ENCODE peak calls at places on chromosomes 16 and 17, in nine cellular contexts. G, O, H, L, V, Q, A, K and U are unnamed samples.

GRCh38 chr16:24713379-24713778 is 16.1 kb upstream of the TNRC6A start:
- DNase-seq in G (no peak), O (no peak), H (no peak), L (no peak), V (no peak), Q (no peak), A (no peak), K (no peak), U (no peak)

GRCh38 chr17:17562145-17562529 is 29.4 kb downstream of the PEMT start:
- DNase-seq in G (no peak), O (no peak), H (no peak), L (no peak), V (no peak), Q (no peak), A (no peak), K (no peak), U (no peak)

GRCh38 chr16:11566398-11566797 is 20.3 kb downstream of the LITAF start:
- DNase-seq in G (no peak), O (no peak), H (no peak), L (no peak), V (no peak), Q (no peak), A (no peak), K (no peak), U (no peak)

GRCh38 chr16:70685061-70685937 is 554 bp downstream of the MTSS2 start:
- DNase-seq in G (no peak), O (peak), H (no peak), L (no peak), V (no peak), Q (no peak), A (no peak), K (no peak), U (no peak)

GRCh38 chr17:28497931-28498330 is 8.2 kb upstream of the FOXN1 start:
- DNase-seq in G (no peak), O (no peak), H (no peak), L (no peak), V (no peak), Q (no peak), A (no peak), K (no peak), U (no peak)

GRCh38 chr16:3266873-3267537 is 10.6 kb upstream of the MEFV start:
- DNase-seq in G (peak), O (no peak), H (peak), L (no peak), V (peak), Q (peak), A (no peak), K (no peak), U (peak)

GRCh38 chr17:82492647-82493516 is 26.6 kb upstream of the FOXK2 start:
- DNase-seq in G (peak), O (no peak), H (no peak), L (no peak), V (peak), Q (no peak), A (no peak), K (no peak), U (no peak)

GRCh38 chr16:75039941-75040340 is 41.1 kb downstream of the ZNRF1 start:
- DNase-seq in G (no peak), O (no peak), H (no peak), L (no peak), V (no peak), Q (no peak), A (no peak), K (no peak), U (no peak)

GRCh38 chr17:72492494-72492893 is 371.7 kb downstream of the SOX9 start:
- DNase-seq in G (no peak), O (no peak), H (no peak), L (no peak), V (no peak), Q (no peak), A (no peak), K (no peak), U (no peak)

GRCh38 chr17:76752006-76752405 is 14.1 kb downstream of the MFSD11 start:
- DNase-seq in G (no peak), O (no peak), H (no peak), L (peak), V (no peak), Q (peak), A (no peak), K (no peak), U (no peak)

GRCh38 chr17:4934173-4934979 is 2.3 kb downstream of the GP1BA start:
- DNase-seq in G (peak), O (no peak), H (no peak), L (no peak), V (peak), Q (no peak), A (no peak), K (no peak), U (no peak)

GRCh38 chr17:1179112-1179634 is 608 bp downstream of the ABR start:
- DNase-seq in G (no peak), O (no peak), H (no peak), L (no peak), V (no peak), Q (no peak), A (no peak), K (no peak), U (no peak)

GRCh38 chr16:1048442-1049112 is 24.0 kb upstream of the SSTR5 start:
- DNase-seq in G (no peak), O (peak), H (no peak), L (no peak), V (no peak), Q (peak), A (no peak), K (no peak), U (peak)

GRCh38 chr17:49875690-49876089 is 27.8 kb upstream of the TAC4 start:
- DNase-seq in G (no peak), O (no peak), H (no peak), L (no peak), V (no peak), Q (no peak), A (no peak), K (no peak), U (no peak)

GRCh38 chr16:67055712-67056487 is 27.0 kb downstream of the CBFB start:
- DNase-seq in G (peak), O (no peak), H (peak), L (peak), V (peak), Q (peak), A (peak), K (peak), U (no peak)

GRCh38 chr17:14320734-14321475 is 20.0 kb downstream of the HS3ST3B1 start:
- DNase-seq in G (no peak), O (no peak), H (no peak), L (no peak), V (no peak), Q (no peak), A (no peak), K (no peak), U (no peak)

GRCh38 chr16:65700599-65700998 is 578.7 kb upstream of the CDH11 start:
- DNase-seq in G (peak), O (no peak), H (no peak), L (no peak), V (peak), Q (no peak), A (no peak), K (no peak), U (no peak)

GRCh38 chr17:6455321-6455705 is 11.1 kb downstream of the PIMREG start:
- DNase-seq in G (peak), O (peak), H (no peak), L (no peak), V (peak), Q (peak), A (no peak), K (no peak), U (peak)

GRCh38 chr17:7217113-7217987 is 2.3 kb downstream of the DLG4 start:
- DNase-seq in G (peak), O (peak), H (no peak), L (no peak), V (peak), Q (no peak), A (no peak), K (no peak), U (no peak)

GRCh38 chr16:27267037-27267677 is 1.4 kb downstream of the NSMCE1 start:
- DNase-seq in G (no peak), O (no peak), H (no peak), L (peak), V (no peak), Q (no peak), A (no peak), K (no peak), U (peak)

GRCh38 chr17:9768381-9768934 is 22.9 kb downstream of the DHRS7C start:
- DNase-seq in G (peak), O (peak), H (no peak), L (no peak), V (peak), Q (peak), A (no peak), K (no peak), U (no peak)

GRCh38 chr17:76844485-76844829 is 23.7 kb upstream of the MGAT5B start:
- DNase-seq in G (no peak), O (no peak), H (no peak), L (no peak), V (no peak), Q (no peak), A (no peak), K (no peak), U (no peak)

GRCh38 chr17:48307814-48308411 is 122.1 kb downstream of the SKAP1 start:
- DNase-seq in G (peak), O (peak), H (peak), L (peak), V (peak), Q (peak), A (peak), K (peak), U (peak)

GRCh38 chr17:37450090-37450489 is 39.6 kb upstream of the DUSP14 start:
- DNase-seq in G (no peak), O (no peak), H (no peak), L (no peak), V (no peak), Q (no peak), A (no peak), K (no peak), U (no peak)

GRCh38 chr17:7404737-7405412 is 978 bp upstream of the TMEM256 start:
- DNase-seq in G (no peak), O (peak), H (no peak), L (peak), V (no peak), Q (no peak), A (no peak), K (no peak), U (no peak)

GRCh38 chr17:57735707-57736106 is 9.4 kb downstream of the CCDC182 start:
- DNase-seq in G (no peak), O (no peak), H (no peak), L (no peak), V (no peak), Q (peak), A (no peak), K (no peak), U (no peak)

GRCh38 chr16:749010-749409 is 8.2 kb upstream of the CIAO3 start:
- DNase-seq in G (peak), O (no peak), H (peak), L (no peak), V (no peak), Q (no peak), A (peak), K (peak), U (no peak)

GRCh38 chr17:64778367-64779290 is 116.5 kb upstream of the SMURF2 start:
- DNase-seq in G (no peak), O (no peak), H (no peak), L (no peak), V (no peak), Q (peak), A (no peak), K (no peak), U (peak)

GRCh38 chr16:30472328-30472942 is at the start of gene ITGAL:
- DNase-seq in G (no peak), O (no peak), H (no peak), L (peak), V (no peak), Q (peak), A (no peak), K (no peak), U (peak)

GRCh38 chr16:22424161-22424937 is 49.9 kb upstream of the CDR2 start:
- DNase-seq in G (no peak), O (no peak), H (peak), L (no peak), V (peak), Q (no peak), A (no peak), K (no peak), U (no peak)

GRCh38 chr16:72923757-72924156 is 124.2 kb downstream of the ZFHX3 start:
- DNase-seq in G (no peak), O (no peak), H (no peak), L (no peak), V (no peak), Q (no peak), A (no peak), K (no peak), U (no peak)

GRCh38 chr16:81752225-81752875 is 26.7 kb upstream of the PLCG2 start:
- DNase-seq in G (no peak), O (no peak), H (no peak), L (no peak), V (peak), Q (peak), A (no peak), K (no peak), U (no peak)